ENCODE peak calls at places on chromosomes 16 and 17, in six cellular contexts. A is CD4-positive, alpha-beta T cell; D is ascending aorta; L is adrenal gland; I is tibial artery; O is psoas muscle. W is an unnamed sample. For H3K27me3, the result is how much of the 10 kb centered on the place peaks cover.

GRCh38 chr16:4693956-4694663 is 748 bp downstream of the NUDT16L1 start:
- DNase-seq in A (peak), D (peak), L (no peak), I (no peak), O (peak), W (peak)

GRCh38 chr17:66171692-66172091 is 20.2 kb downstream of the CEP112 start:
- DNase-seq in A (no peak), D (no peak), L (no peak), I (no peak), O (no peak), W (no peak)

GRCh38 chr17:64448665-64449512 is at the start of gene MILR1:
- DNase-seq in A (no peak), D (peak), L (no peak), I (peak), O (no peak), W (peak)

GRCh38 chr17:1709971-1710806 is at the start of gene TLCD2:
- DNase-seq in A (no peak), D (peak), L (peak), I (peak), O (peak), W (peak)

GRCh38 chr16:30053376-30054015 is 12.1 kb upstream of the ALDOA start:
- DNase-seq in A (no peak), D (no peak), L (no peak), I (no peak), O (no peak), W (peak)

GRCh38 chr16:68366062-68366461 is 55.2 kb downstream of the PRMT7 start:
- DNase-seq in A (no peak), D (no peak), L (no peak), I (no peak), O (no peak), W (no peak)

GRCh38 chr17:63474174-63474913 is 2.5 kb upstream of the ACE start:
- DNase-seq in A (no peak), D (no peak), L (peak), I (no peak), O (no peak), W (no peak)

GRCh38 chr16:17258848-17259713 is 211.7 kb downstream of the XYLT1 start:
- DNase-seq in A (no peak), D (no peak), L (no peak), I (peak), O (no peak), W (peak)

GRCh38 chr17:44961921-44962350 is 6.2 kb downstream of the C1QL1 start:
- DNase-seq in A (no peak), D (no peak), L (no peak), I (no peak), O (no peak), W (no peak)

GRCh38 chr16:56689171-56689570 is 6.9 kb downstream of the MT1X start:
- DNase-seq in A (no peak), D (no peak), L (no peak), I (no peak), O (no peak), W (peak)

GRCh38 chr17:30580916-30581315 is 103.7 kb downstream of the GOSR1 start:
- DNase-seq in A (no peak), D (no peak), L (no peak), I (no peak), O (no peak), W (no peak)

GRCh38 chr16:66441586-66442375 is 14.7 kb downstream of the BEAN1 start:
- DNase-seq in A (no peak), D (peak), L (no peak), I (no peak), O (no peak), W (no peak)

GRCh38 chr16:4370570-4371480 is 823 bp upstream of the VASN start:
- DNase-seq in A (no peak), D (peak), L (peak), I (peak), O (peak), W (no peak)

GRCh38 chr17:81682565-81683207 is 911 bp downstream of the ARL16 start:
- DNase-seq in A (no peak), D (no peak), L (no peak), I (no peak), O (no peak), W (no peak)

GRCh38 chr17:30519707-30520106 is 42.5 kb downstream of the GOSR1 start:
- DNase-seq in A (no peak), D (no peak), L (no peak), I (no peak), O (no peak), W (peak)

GRCh38 chr16:592518-593306 is 2.8 kb downstream of the RAB40C start:
- DNase-seq in A (no peak), D (peak), L (peak), I (peak), O (peak), W (peak)

GRCh38 chr17:44362964-44363612 is 565 bp downstream of the FAM171A2 start:
- DNase-seq in A (no peak), D (no peak), L (no peak), I (no peak), O (no peak), W (no peak)

GRCh38 chr16:64870859-64871258 is 251.0 kb downstream of the CDH11 start:
- DNase-seq in A (no peak), D (no peak), L (no peak), I (no peak), O (no peak), W (no peak)

GRCh38 chr16:66656547-66656946 is 40.0 kb downstream of the CMTM4 start:
- DNase-seq in A (no peak), D (no peak), L (peak), I (no peak), O (no peak), W (no peak)

GRCh38 chr17:74288785-74289184 is 14.8 kb downstream of the DNAI2 start:
- DNase-seq in A (no peak), D (no peak), L (no peak), I (no peak), O (no peak), W (no peak)
- H3K27me3 ChIP-seq in A (under half), D (under half), L (under half), I (under half), O (under half), W (under half)

GRCh38 chr17:74939534-74939933 is 3.8 kb downstream of the OTOP3 start:
- DNase-seq in A (no peak), D (no peak), L (no peak), I (no peak), O (no peak), W (no peak)

GRCh38 chr17:74936470-74936799 is 737 bp downstream of the OTOP3 start:
- DNase-seq in A (no peak), D (no peak), L (no peak), I (no peak), O (no peak), W (no peak)

GRCh38 chr17:74935585-74936469 is at the start of gene OTOP3:
- DNase-seq in A (no peak), D (no peak), L (no peak), I (no peak), O (no peak), W (no peak)

GRCh38 chr17:74937064-74938051 is 1.7 kb downstream of the OTOP3 start:
- DNase-seq in A (no peak), D (no peak), L (no peak), I (no peak), O (no peak), W (no peak)

GRCh38 chr17:74938194-74938950 is 2.7 kb downstream of the OTOP3 start:
- DNase-seq in A (no peak), D (no peak), L (no peak), I (no peak), O (no peak), W (no peak)
- H3K27me3 ChIP-seq in A (under half), D (under half), L (under half), I (under half), O (under half), W (under half)

DNA sequence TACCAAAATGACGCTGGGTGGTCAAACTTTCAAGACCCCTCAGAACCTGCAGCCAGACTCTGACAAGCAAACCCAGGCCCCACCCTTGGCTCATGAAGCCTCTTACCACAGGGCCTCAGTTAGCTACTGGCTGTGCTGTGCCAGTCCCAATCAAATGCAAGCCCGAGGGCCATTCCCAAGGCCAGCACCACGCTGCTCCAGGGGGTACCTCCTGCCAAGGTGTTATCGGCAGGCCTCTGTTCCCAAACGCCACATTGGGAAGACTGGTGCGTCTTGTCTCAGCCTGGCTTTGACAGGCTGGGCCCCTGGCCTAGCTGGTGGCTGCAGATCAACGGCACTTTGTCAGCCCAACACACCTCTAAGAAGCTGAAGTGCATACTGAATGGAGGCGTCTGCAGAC is 35.8 kb upstream of the NOG start:
- DNase-seq in A (no peak), D (no peak), L (no peak), I (no peak), O (no peak), W (no peak)
- H3K27me3 ChIP-seq in A (under half), D (under half), L (under half), I (under half), O (under half), W (under half)

GRCh38 chr16:86930001-86930400 is 351.7 kb downstream of the FOXL1 start:
- DNase-seq in A (no peak), D (no peak), L (no peak), I (no peak), O (no peak), W (no peak)
- H3K27me3 ChIP-seq in A (half or more), D (under half), L (under half), I (under half), O (under half), W (under half)

GRCh38 chr16:86357303-86357702 is 153.0 kb upstream of the FOXF1 start:
- DNase-seq in A (no peak), D (no peak), L (no peak), I (no peak), O (no peak), W (no peak)
- H3K27me3 ChIP-seq in A (under half), D (under half), L (under half), I (under half), O (under half), W (under half)

GRCh38 chr16:79417465-79418093 is 183.0 kb downstream of the MAF start:
- DNase-seq in A (no peak), D (no peak), L (no peak), I (no peak), O (no peak), W (no peak)
- H3K27me3 ChIP-seq in A (under half), D (under half), L (under half), I (under half), O (under half), W (under half)

GRCh38 chr17:49969794-49970389 is 902 bp downstream of the DLX4 start:
- DNase-seq in A (no peak), D (no peak), L (no peak), I (no peak), O (no peak), W (peak)
- H3K27me3 ChIP-seq in A (half or more), D (under half), L (half or more), I (under half), O (under half), W (half or more)

GRCh38 chr17:59193463-59193862 is 16.4 kb upstream of the SMG8 start:
- DNase-seq in A (no peak), D (no peak), L (no peak), I (no peak), O (no peak), W (no peak)

GRCh38 chr17:59185997-59186396 is 23.8 kb upstream of the SMG8 start:
- DNase-seq in A (no peak), D (no peak), L (no peak), I (no peak), O (no peak), W (no peak)

GRCh38 chr17:59190806-59191205 is 19.0 kb upstream of the SMG8 start:
- DNase-seq in A (no peak), D (no peak), L (no peak), I (no peak), O (no peak), W (no peak)
- H3K27me3 ChIP-seq in A (under half), D (under half), L (under half), I (under half), O (under half), W (under half)

DNA sequence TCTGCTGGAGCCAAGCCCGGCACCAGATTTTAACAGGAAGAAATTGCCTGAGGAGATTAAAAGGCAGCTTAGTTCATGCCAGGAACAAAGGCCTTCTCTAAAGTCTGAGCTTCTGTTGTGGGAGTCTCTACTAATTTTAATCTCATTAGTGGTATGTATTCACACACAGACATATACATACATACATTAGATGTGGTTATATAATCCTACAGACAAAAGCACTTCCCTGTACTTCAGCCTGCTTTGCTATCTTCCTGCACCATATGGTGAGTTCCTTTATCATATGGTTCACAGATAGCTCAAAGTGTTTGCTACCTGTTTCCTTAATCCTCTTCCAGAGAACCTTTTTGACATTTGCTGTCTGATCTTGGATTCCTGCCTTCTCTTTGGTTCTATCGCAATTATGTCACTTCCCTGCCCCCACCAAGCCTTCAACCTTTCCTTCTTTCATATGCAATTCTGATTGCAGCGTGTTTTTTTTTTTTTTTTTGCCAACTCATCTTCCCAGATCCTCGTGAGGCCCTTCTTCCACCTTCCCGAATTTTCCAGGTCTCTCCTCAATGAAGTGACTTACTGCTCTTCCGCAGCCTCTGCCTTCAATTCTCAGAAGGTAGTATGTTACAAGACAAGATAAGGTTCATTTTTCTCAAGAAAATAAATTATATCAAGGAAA is 120.4 kb upstream of the CACNG3 start:
- DNase-seq in A (no peak), D (no peak), L (no peak), I (no peak), O (no peak), W (no peak)
- H3K27me3 ChIP-seq in A (under half), D (under half), L (under half), I (under half), O (under half), W (under half)

DNA sequence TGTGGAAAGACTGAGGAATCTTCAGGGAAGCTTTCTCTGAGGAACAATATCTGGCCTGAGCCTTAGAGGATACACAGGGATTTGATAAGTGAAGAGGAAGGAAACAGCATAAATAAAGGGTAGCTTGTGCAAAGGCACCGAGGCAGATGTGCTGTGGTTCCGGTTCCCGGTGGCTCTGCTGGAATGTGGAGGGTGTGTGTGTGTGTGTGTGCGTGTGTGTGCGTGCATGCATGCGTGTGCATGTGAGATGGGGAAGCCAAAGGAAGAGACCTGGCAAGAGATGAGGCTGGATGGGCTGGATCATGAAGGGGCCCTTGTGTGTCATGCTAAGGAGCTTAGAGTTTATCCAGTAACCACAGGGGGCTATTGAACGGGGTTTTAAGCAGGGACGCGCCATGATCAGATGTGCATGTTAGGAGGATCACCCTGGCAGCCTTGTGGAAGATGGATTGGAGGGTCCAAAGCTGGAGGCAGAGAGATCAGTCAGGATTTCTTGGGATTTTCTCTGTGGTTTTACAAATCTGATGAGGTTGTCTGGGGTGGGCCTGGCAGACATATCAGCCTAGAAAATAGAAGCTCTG is 8.3 kb downstream of the WSCD1 start:
- DNase-seq in A (no peak), D (no peak), L (no peak), I (no peak), O (peak), W (no peak)
- H3K27me3 ChIP-seq in A (under half), D (under half), L (under half), I (under half), O (under half), W (under half)

W was measured in trophoblast cell.